ENCODE peak calls at places on chromosomes 3 and 15, in six cellular contexts. D is ovary, G is stomach, A is Panc1, U is progenitor cell of endocrine pancreas, K is AG10803. M is an unnamed sample.

GRCh38 chr15:63340353-63340752 is 41.3 kb downstream of the CA12 start:
- DNase-seq in U (no peak), G (no peak), D (no peak), K (no peak), A (no peak), M (no peak)

GRCh38 chr15:85972805-85973540 is 106.7 kb upstream of the AGBL1 start:
- DNase-seq in K (no peak), A (no peak), U (no peak), D (no peak), G (no peak), M (no peak)

GRCh38 chr3:150299221-150299620 is 108.9 kb upstream of the TSC22D2 start:
- DNase-seq in D (no peak), U (no peak), A (no peak), G (no peak), K (no peak), M (no peak)

GRCh38 chr15:38555686-38556334 is 8.8 kb downstream of the RASGRP1 start:
- DNase-seq in A (no peak), K (peak), U (no peak), G (no peak), D (no peak), M (peak)

GRCh38 chr3:176075491-176075890 is 1121.8 kb downstream of the TBL1XR1 start:
- DNase-seq in U (no peak), A (no peak), D (no peak), G (no peak), K (no peak), M (no peak)

GRCh38 chr15:93997071-93997658 is 234.2 kb upstream of the MCTP2 start:
- DNase-seq in G (no peak), U (no peak), K (peak), A (peak), D (no peak), M (peak)

GRCh38 chr15:64503197-64503596 is 42.8 kb downstream of the ZNF609 start:
- DNase-seq in U (no peak), G (no peak), A (no peak), K (peak), D (no peak), M (no peak)

GRCh38 chr3:137116619-137117018 is 158.8 kb downstream of the IL20RB start:
- DNase-seq in G (no peak), D (no peak), A (no peak), U (no peak), K (no peak), M (peak)

GRCh38 chr3:184360070-184360833 is 1.2 kb downstream of the CLCN2 start:
- DNase-seq in K (no peak), G (no peak), A (no peak), U (no peak), D (peak), M (no peak)

GRCh38 chr3:184360834-184361531 is 422 bp downstream of the CLCN2 start:
- DNase-seq in A (no peak), G (no peak), U (no peak), K (no peak), D (no peak), M (no peak)

GRCh38 chr3:184358140-184358767 is 3.2 kb downstream of the CLCN2 start:
- DNase-seq in U (no peak), D (peak), A (no peak), G (no peak), K (no peak), M (no peak)

GRCh38 chr3:184358921-184359350 is 2.5 kb downstream of the CLCN2 start:
- DNase-seq in D (peak), A (no peak), K (no peak), G (no peak), U (no peak), M (no peak)

GRCh38 chr3:184359610-184360009 is 1.8 kb downstream of the CLCN2 start:
- DNase-seq in U (no peak), G (no peak), A (no peak), D (peak), K (no peak), M (no peak)
- TF ChIP-seq CTCF in U (no peak), G (no peak), A (no peak), D (no peak), K (no peak), M (no peak)

GRCh38 chr3:156472150-156472549 is 82.8 kb downstream of the SSR3 start:
- DNase-seq in A (no peak), G (no peak), U (no peak), D (no peak), K (no peak), M (no peak)
- TF ChIP-seq CTCF in A (peak), G (no peak), U (no peak), D (no peak), K (no peak), M (no peak)

DNA sequence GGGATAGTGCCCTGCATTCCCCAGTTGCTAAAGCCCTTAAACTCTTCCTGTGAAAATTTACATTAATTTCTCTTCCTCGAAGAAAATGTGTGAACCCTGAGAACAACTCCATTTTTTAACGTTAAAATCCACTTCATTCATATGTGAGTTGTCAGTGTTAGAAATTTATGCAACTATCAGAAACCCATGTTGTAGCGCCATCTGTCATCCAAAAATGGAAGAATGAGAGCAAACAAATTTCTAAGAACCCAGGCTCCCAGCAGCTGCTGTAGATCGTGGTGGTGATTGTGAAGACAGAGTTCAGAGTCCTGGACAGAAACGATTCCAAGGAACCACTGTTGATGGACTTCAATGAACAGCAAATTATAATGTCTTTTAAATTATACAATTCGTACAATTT is 179.7 kb upstream of the NDN start:
- DNase-seq in G (no peak), D (no peak), A (no peak), U (no peak), K (no peak), M (no peak)
- TF ChIP-seq CTCF in G (no peak), D (no peak), A (peak), U (peak), K (peak), M (no peak)

GRCh38 chr3:192772495-192772894 is 45.2 kb upstream of the FGF12 start:
- DNase-seq in G (peak), K (peak), U (no peak), D (no peak), A (no peak), M (peak)
- TF ChIP-seq CTCF in G (no peak), K (peak), U (peak), D (no peak), A (peak), M (peak)

DNA sequence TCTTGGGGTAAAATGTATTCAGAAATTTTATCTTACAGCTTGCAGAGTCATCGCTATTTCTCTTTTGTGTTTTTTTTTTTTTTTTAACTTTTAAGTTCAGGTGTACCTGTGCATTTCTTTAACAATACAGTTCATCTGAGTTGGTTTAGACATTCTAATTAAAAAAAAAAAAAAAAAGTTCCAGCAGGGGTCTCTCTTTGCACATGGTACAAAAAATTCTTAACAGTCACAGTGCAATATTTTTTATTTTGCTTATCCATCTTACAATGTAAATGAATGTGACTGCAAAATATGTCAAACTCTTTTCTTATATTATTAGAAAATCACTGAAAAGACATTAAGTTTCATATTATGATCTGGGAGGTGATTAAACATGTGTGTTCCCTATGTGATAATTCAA is 47.5 kb upstream of the SLC9A9 start:
- DNase-seq in A (no peak), G (no peak), D (no peak), K (no peak), U (no peak), M (no peak)
- TF ChIP-seq CTCF in A (peak), G (no peak), D (no peak), K (peak), U (peak), M (no peak)

DNA sequence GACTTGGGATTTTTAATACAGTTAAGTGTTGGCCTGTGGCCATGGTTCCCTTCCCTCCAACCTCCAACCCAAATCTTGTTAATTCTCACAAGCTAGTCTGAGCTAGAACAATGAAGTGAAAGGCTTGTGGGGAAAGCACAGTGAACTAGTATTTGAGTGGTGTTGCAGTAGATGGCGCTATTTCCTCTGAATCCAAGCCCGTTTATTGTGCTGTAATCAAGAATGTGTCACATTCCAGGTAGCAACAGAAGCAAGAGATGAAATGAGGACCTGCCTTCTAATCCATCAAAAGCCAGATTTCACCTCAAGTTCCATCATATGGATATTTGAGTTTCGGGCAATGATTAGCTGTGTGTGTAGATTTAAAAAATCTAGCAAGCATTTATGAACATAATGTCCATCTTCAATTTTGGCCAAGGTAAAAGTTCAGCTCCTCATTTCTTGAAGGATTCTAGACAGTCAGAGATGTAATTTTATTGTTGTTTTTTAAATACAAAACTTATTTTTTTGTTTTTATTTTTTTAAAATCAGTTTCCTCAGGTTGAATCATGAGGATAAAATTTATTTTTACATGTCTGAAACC is 160.7 kb downstream of the SQOR start:
- DNase-seq in G (peak), D (no peak), K (peak), A (peak), U (peak), M (peak)
- TF ChIP-seq CTCF in G (no peak), D (no peak), K (peak), A (peak), U (peak), M (peak)

GRCh38 chr3:86930831-86931230 is 60.1 kb downstream of the VGLL3 start:
- DNase-seq in K (peak), G (no peak), A (no peak), U (no peak), D (no peak), M (no peak)
- TF ChIP-seq CTCF in K (no peak), G (no peak), A (no peak), U (no peak), D (no peak), M (no peak)

M was measured in epithelial cell of esophagus.